ENCODE peak calls at places on chromosomes 16 and 17, in four cellular contexts. D, X, I and K are unnamed samples. For H3K4me1, the result is how much of the 10 kb centered on the place peaks cover.

GRCh38 chr17:51036084-51036483 is 84.6 kb downstream of the SPAG9 start:
- DNase-seq in D (no peak), X (no peak), I (no peak), K (no peak)

GRCh38 chr16:53484542-53484941 is 18.5 kb downstream of the AKTIP start:
- DNase-seq in D (no peak), X (no peak), I (no peak), K (no peak)

GRCh38 chr16:66391726-66392670 is 25.5 kb downstream of the CDH5 start:
- DNase-seq in D (peak), X (no peak), I (no peak), K (no peak)

GRCh38 chr16:69057400-69058378 is 47.8 kb upstream of the HAS3 start:
- DNase-seq in D (no peak), X (no peak), I (no peak), K (no peak)

GRCh38 chr16:15949210-15950166 is at the start of gene ABCC1:
- DNase-seq in D (peak), X (peak), I (peak), K (peak)

GRCh38 chr16:20906225-20906870 is 5.8 kb downstream of the LYRM1 start:
- DNase-seq in D (no peak), X (no peak), I (no peak), K (no peak)

GRCh38 chr17:44005865-44006580 is 1.6 kb downstream of the NAGS start:
- DNase-seq in D (peak), X (peak), I (peak), K (peak)

GRCh38 chr16:24991349-24991748 is 23.8 kb downstream of the ARHGAP17 start:
- DNase-seq in D (no peak), X (no peak), I (no peak), K (no peak)

GRCh38 chr16:30018731-30019158 is 4.3 kb upstream of the C16orf92 start:
- DNase-seq in D (no peak), X (no peak), I (no peak), K (no peak)

GRCh38 chr17:51325471-51325870 is 65.1 kb downstream of the UTP18 start:
- DNase-seq in D (no peak), X (no peak), I (no peak), K (no peak)

GRCh38 chr16:50925758-50926357 is 184.0 kb downstream of the CYLD start:
- DNase-seq in D (no peak), X (no peak), I (no peak), K (no peak)

GRCh38 chr17:75131278-75132017 is at the start of gene NT5C:
- DNase-seq in D (peak), X (peak), I (peak), K (peak)

GRCh38 chr16:69926241-69926640 is 24.9 kb upstream of the CLEC18A start:
- DNase-seq in D (no peak), X (no peak), I (no peak), K (no peak)

GRCh38 chr16:630815-631405 is at the start of gene WFIKKN1:
- DNase-seq in D (peak), X (peak), I (peak), K (peak)

DNA sequence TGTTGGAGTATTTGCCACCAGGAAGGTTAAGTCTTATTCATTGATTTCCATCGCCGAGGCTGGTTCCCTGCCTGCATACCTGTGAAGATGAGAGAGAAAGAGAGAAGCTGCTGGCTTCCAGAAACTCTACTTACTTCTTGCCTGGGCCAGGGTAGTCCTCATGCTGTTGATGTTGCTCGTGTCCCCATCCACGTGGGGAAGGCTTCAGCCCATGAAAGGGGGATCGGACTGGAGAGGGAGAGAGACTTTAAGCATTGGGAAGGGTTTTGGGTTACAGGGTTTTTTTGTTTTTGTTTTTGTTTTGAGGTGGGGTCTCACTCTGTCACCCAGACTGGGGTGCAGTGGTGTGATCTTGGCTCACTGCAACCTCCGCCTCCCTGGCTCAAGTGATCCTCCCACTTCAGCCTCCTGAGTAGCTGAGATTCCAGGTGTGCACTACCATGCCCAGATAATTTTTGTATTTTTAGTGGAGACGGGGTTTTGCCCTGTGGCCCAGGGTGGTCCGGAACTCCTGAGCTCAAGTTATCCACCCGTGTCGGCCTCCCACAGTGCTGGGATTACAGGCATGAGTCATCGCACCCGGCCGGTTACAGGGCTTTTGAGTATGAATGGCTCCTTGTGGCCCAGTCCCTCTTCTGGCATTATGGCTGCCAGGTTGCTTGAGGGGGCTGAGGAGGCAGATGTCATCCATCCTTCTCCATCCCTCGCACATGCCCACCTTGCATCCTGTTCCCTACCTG is 26.6 kb downstream of the ITGB3 start:
- DNase-seq in D (no peak), X (no peak), I (peak), K (no peak)
- H3K4me1 ChIP-seq in D (under half), X (under half), I (under half), K (half or more)

DNA sequence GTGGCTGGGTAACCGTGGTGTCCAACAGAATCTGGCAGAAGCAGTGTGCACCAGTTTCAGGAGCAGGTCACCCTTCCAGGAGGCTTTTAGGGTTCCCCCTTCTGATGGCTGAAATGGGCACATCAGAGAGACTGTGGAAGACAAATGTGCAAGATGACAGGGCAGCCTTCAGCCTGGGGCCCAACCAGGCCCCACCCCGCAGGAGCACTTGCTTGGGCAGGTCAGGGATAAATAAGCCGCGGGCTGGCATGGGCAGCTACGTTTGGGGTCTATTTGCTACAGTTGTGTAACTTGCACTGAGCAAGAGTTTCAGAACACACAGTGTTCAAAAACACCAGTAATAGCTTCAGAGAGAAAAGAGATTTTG is 45.0 kb upstream of the BAHCC1 start:
- DNase-seq in D (no peak), X (no peak), I (no peak), K (no peak)
- H3K4me1 ChIP-seq in D (under half), X (under half), I (under half), K (under half)

DNA sequence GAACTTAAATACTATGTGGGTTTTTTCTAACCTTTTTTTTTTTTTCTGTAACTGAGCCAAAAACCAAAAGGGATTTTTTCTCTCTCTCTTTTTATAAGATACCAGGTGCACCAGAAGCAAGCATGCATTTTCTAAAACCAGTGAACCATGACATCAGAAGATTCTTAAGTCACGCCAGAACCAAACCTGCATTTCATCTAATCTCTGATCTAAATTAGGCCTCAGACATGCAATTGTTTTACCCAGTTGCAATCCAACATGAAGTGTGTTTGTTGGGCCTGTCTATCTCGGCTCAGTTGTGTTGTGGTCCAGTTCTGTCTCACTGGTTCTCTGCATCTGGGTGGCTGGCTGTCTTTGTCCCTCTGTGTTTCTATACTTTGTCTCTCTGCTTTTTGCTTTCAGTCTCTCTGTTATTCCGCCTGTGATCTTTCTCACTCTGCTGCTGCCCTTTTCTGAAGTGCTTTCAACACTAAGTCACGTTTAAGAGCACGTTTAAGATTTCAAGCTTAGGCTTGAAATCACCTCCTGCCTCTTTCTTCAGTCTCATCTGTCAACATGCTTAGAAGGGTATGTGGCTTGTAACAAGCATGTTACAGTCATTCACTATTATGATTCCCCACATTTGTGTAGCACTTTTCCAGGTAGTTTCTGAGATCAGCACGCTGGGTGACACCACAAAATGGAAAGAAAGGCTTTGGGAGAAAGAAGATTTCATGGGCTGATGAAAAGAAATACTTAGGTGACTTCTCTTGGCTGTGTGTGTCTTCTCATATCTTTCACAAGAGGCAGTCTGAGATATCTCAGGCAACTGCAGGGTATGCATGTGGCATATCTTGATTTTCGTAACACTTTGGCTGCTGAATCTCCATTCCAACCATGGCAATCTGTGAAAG is 488.9 kb downstream of the SHISA9 start:
- DNase-seq in D (no peak), X (no peak), I (no peak), K (no peak)
- H3K4me1 ChIP-seq in D (under half), X (under half), I (under half), K (under half)

GRCh38 chr17:28404812-28405570 is 1.0 kb downstream of the SLC46A1 start:
- DNase-seq in D (peak), X (no peak), I (no peak), K (peak)

GRCh38 chr17:28402224-28402630 is 3.8 kb downstream of the SLC46A1 start:
- DNase-seq in D (peak), X (no peak), I (no peak), K (no peak)

GRCh38 chr17:28404007-28404406 is 2.0 kb downstream of the SLC46A1 start:
- DNase-seq in D (no peak), X (no peak), I (no peak), K (no peak)

GRCh38 chr17:28404461-28404811 is 1.6 kb downstream of the SLC46A1 start:
- DNase-seq in D (no peak), X (no peak), I (no peak), K (peak)

GRCh38 chr17:28402844-28403243 is 3.2 kb downstream of the SLC46A1 start:
- DNase-seq in D (no peak), X (no peak), I (no peak), K (no peak)
- H3K4me1 ChIP-seq in D (under half), X (under half), I (under half), K (under half)

GRCh38 chr17:69880591-69881112 is 194.4 kb upstream of the KCNJ16 start:
- DNase-seq in D (no peak), X (no peak), I (no peak), K (no peak)

GRCh38 chr17:69879576-69879975 is 195.4 kb upstream of the KCNJ16 start:
- DNase-seq in D (no peak), X (no peak), I (no peak), K (no peak)

GRCh38 chr17:69882281-69882680 is 192.7 kb upstream of the KCNJ16 start:
- DNase-seq in D (no peak), X (no peak), I (no peak), K (no peak)

GRCh38 chr17:69883139-69883538 is 191.9 kb upstream of the KCNJ16 start:
- DNase-seq in D (no peak), X (no peak), I (no peak), K (no peak)

GRCh38 chr17:69884361-69884760 is 190.7 kb upstream of the KCNJ16 start:
- DNase-seq in D (no peak), X (no peak), I (no peak), K (no peak)
- H3K4me1 ChIP-seq in D (under half), X (under half), I (under half), K (under half)

GRCh38 chr16:4345439-4346204 is 5.5 kb downstream of the PAM16 start:
- DNase-seq in D (no peak), X (no peak), I (no peak), K (peak)
- H3K4me1 ChIP-seq in D (under half), X (under half), I (under half), K (half or more)

GRCh38 chr16:84532855-84533486 is 28.5 kb upstream of the MEAK7 start:
- DNase-seq in D (no peak), X (no peak), I (no peak), K (no peak)
- H3K4me1 ChIP-seq in D (under half), X (half or more), I (under half), K (under half)